ENCODE peak calls at places on chromosomes 16 and 17, in five cellular contexts. Z, K, X, U and L are unnamed samples.
A peak's percentile ranks its signal among the peaks of the same experiment; 100 is the strongest.

GRCh38 chr16:56732832-56733231 is 2.9 kb downstream of the NUP93 start:
- DNase-seq in Z (no peak), K (no peak), X (no peak), U (no peak), L (no peak)

GRCh38 chr17:46266656-46267544 is 28.0 kb upstream of the LRRC37A start:
- DNase-seq in Z (peak; percentile 87), K (peak; percentile 92), X (peak; percentile 86), U (peak; percentile 66), L (peak; percentile 80)

GRCh38 chr17:31484821-31485220 is 93.3 kb downstream of the RAB11FIP4 start:
- DNase-seq in Z (no peak), K (no peak), X (no peak), U (no peak), L (no peak)

GRCh38 chr16:73154063-73154870 is 106.3 kb upstream of the ZFHX3 start:
- DNase-seq in Z (no peak), K (no peak), X (peak; percentile 61), U (no peak), L (no peak)

GRCh38 chr17:19361326-19361725 is 1.2 kb downstream of the B9D1 start:
- DNase-seq in Z (peak; percentile 10), K (no peak), X (no peak), U (no peak), L (no peak)

GRCh38 chr17:38746004-38746892 is 1.9 kb downstream of the PCGF2 start:
- DNase-seq in Z (no peak), K (no peak), X (no peak), U (no peak), L (no peak)

GRCh38 chr16:46914556-46915201 is 30.5 kb downstream of the GPT2 start:
- DNase-seq in Z (no peak), K (no peak), X (no peak), U (no peak), L (no peak)

GRCh38 chr17:76544123-76544915 is 4.5 kb downstream of the PRCD start:
- DNase-seq in Z (no peak), K (no peak), X (peak; percentile 88), U (no peak), L (no peak)

GRCh38 chr17:19237389-19238166 is 412 bp downstream of the EPN2 start:
- DNase-seq in Z (peak; percentile 50), K (peak; percentile 50), X (peak; percentile 46), U (no peak), L (peak; percentile 61)

GRCh38 chr17:10121971-10122707 is 76.3 kb downstream of the GAS7 start:
- DNase-seq in Z (no peak), K (no peak), X (no peak), U (no peak), L (no peak)

GRCh38 chr17:1511290-1511689 is 5.1 kb downstream of the INPP5K start:
- DNase-seq in Z (peak; percentile 32), K (no peak), X (peak; percentile 56), U (no peak), L (no peak)

GRCh38 chr16:85563515-85564276 is 49.4 kb upstream of the GSE1 start:
- DNase-seq in Z (peak; percentile 87), K (peak; percentile 66), X (peak; percentile 82), U (no peak), L (peak; percentile 53)

GRCh38 chr17:63419949-63420867 is 25.9 kb downstream of the CYB561 start:
- DNase-seq in Z (no peak), K (no peak), X (no peak), U (no peak), L (no peak)

GRCh38 chr17:50426814-50427787 is 1.1 kb downstream of the ACSF2 start:
- DNase-seq in Z (peak; percentile 54), K (peak; percentile 31), X (no peak), U (peak; percentile 69), L (peak; percentile 19)

GRCh38 chr17:41382396-41382795 is 290 bp upstream of the KRT34 start:
- DNase-seq in Z (no peak), K (no peak), X (no peak), U (no peak), L (no peak)

GRCh38 chr16:71927383-71927782 is 32.1 kb downstream of the IST1 start:
- DNase-seq in Z (peak; percentile 81), K (peak; percentile 27), X (peak; percentile 85), U (peak; percentile 42), L (peak; percentile 52)

GRCh38 chr16:57536306-57537193 is at the start of gene CCDC102A:
- DNase-seq in Z (no peak), K (peak; percentile 55), X (peak; percentile 38), U (no peak), L (peak; percentile 49)

GRCh38 chr17:50443492-50444051 is 17.6 kb downstream of the ACSF2 start:
- DNase-seq in Z (peak; percentile 57), K (no peak), X (no peak), U (no peak), L (no peak)

GRCh38 chr16:57390635-57391307 is 13.8 kb upstream of the CCL17 start:
- DNase-seq in Z (no peak), K (no peak), X (no peak), U (no peak), L (no peak)

GRCh38 chr17:20156196-20157077 is 147.3 kb downstream of the SPECC1 start:
- DNase-seq in Z (peak; percentile 61), K (peak; percentile 61), X (no peak), U (peak; percentile 38), L (peak; percentile 18)

GRCh38 chr16:87847467-87847784 is 21.9 kb downstream of the SLC7A5 start:
- DNase-seq in Z (no peak), K (no peak), X (no peak), U (no peak), L (no peak)

GRCh38 chr17:72090108-72090507 is 30.7 kb upstream of the SOX9 start:
- DNase-seq in Z (no peak), K (no peak), X (no peak), U (no peak), L (no peak)

GRCh38 chr16:22653876-22654275 is 143.2 kb downstream of the NPIPB5 start:
- DNase-seq in Z (no peak), K (no peak), X (no peak), U (no peak), L (no peak)

GRCh38 chr17:50763716-50764450 is 3.4 kb downstream of the ANKRD40CL start:
- DNase-seq in Z (peak; percentile 62), K (peak; percentile 26), X (no peak), U (no peak), L (no peak)

GRCh38 chr17:73139296-73139695 is 25.5 kb upstream of the SSTR2 start:
- DNase-seq in Z (no peak), K (no peak), X (no peak), U (no peak), L (no peak)

GRCh38 chr17:52297230-52298010 is 138.9 kb upstream of the CA10 start:
- DNase-seq in Z (no peak), K (no peak), X (no peak), U (no peak), L (no peak)

GRCh38 chr17:80105762-80106161 is 4.4 kb downstream of the GAA start:
- DNase-seq in Z (peak; percentile 37), K (no peak), X (no peak), U (no peak), L (no peak)

GRCh38 chr16:57262841-57263584 is 18.0 kb downstream of the ARL2BP start:
- DNase-seq in Z (no peak), K (peak; percentile 63), X (no peak), U (no peak), L (no peak)

GRCh38 chr16:29808219-29808900 is 2.0 kb downstream of the MAZ start:
- DNase-seq in Z (no peak), K (no peak), X (no peak), U (no peak), L (peak; percentile 31)

GRCh38 chr17:44396946-44397345 is 7.5 kb upstream of the ITGA2B start:
- DNase-seq in Z (no peak), K (no peak), X (no peak), U (no peak), L (no peak)

DNA sequence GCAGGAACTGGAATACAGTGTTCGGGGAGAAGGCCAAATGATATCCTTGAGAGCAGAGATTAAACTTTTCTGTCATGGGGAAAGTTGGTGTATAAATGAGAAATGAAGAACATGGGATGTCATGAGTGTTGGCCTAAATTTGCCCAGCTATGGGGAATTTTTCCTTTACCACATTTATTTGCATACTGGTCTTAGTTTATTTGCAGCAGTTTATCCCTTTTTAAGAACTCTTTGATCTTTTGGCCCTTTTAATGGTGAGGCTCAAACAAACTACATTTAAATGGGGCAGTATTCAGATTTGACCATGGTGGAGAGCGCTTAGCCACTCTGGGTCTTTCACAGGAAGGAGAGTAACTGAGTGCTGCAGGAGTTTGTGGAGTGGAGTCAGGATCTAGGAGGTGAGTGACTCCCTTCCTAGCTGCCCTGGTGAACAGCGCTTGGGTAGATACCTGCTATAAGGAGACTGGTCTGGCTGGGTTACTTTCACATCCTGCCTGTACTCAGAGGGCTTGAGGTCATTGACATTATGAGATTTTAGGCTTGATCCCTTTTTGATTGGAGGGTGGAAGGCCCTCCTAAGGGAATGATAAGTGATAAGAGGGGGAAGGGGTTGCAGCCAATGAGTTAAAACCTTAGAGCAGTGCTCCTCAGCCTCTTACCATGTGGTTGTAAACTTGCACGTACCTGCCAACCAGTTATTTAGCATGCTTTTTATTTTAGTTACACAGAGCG is 10.7 kb downstream of the PYCARD start:
- DNase-seq in Z (no peak), K (no peak), X (no peak), U (no peak), L (no peak)
- H3K36me3 ChIP-seq in Z (no peaks in the 10 kb centered on the region), K (peaks cover 66% of the 10 kb centered on the region), X (peaks cover 61% of the 10 kb centered on the region), U (peaks cover 88% of the 10 kb centered on the region), L (no peaks in the 10 kb centered on the region)

GRCh38 chr16:80552277-80552676 is 11.5 kb downstream of the DYNLRB2 start:
- DNase-seq in Z (no peak), K (no peak), X (no peak), U (no peak), L (no peak)
- TF ChIP-seq POLR2A in Z (no peak), K (no peak), X (no peak), U (no peak), L (no peak)

GRCh38 chr17:66275651-66276050 is 26.8 kb upstream of the PRKCA start:
- DNase-seq in Z (no peak), K (peak; percentile 9), X (no peak), U (peak; percentile 97), L (no peak)
- TF ChIP-seq CTCF in Z (no peak), K (no peak), X (no peak), U (peak; percentile 21), L (no peak)

GRCh38 chr16:67035364-67035763 is 6.4 kb downstream of the CBFB start:
- DNase-seq in Z (no peak), K (no peak), X (no peak), U (no peak), L (no peak)
- H3K36me3 ChIP-seq in Z (no peaks in the 10 kb centered on the region), K (no peaks in the 10 kb centered on the region), X (no peaks in the 10 kb centered on the region), U (peaks cover 21% of the 10 kb centered on the region), L (no peaks in the 10 kb centered on the region)

DNA sequence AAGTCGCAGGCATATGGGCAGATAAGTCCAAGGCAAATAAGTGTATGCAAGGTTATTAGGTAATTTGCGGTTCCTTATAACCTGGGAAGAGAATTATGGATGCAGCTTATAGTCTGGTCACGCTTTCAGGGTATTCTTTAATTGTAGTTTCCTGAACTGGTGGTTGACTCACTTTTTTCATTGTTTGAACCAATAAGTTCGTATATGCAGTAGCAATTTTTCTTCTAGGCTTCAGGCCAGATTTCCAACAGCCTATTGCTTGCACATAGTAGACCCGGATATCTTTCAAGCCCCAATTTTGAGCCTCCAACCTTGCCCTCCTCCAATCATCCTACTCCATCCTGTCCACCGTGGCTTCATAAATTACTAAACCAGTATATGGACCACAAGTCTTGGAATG is 12.8 kb downstream of the CEP95 start:
- DNase-seq in Z (no peak), K (no peak), X (no peak), U (no peak), L (no peak)
- TF ChIP-seq POLR2A in Z (no peak), K (no peak), X (no peak), U (no peak), L (no peak)

GRCh38 chr17:14048169-14048568 is 21.1 kb upstream of the COX10 start:
- DNase-seq in Z (no peak), K (no peak), X (no peak), U (no peak), L (no peak)
- TF ChIP-seq CTCF in Z (peak; percentile 34), K (no peak), X (no peak), U (no peak), L (no peak)

GRCh38 chr17:42670925-42671657 is 5.7 kb downstream of the PLEKHH3 start:
- DNase-seq in Z (no peak), K (no peak), X (peak; percentile 21), U (no peak), L (peak; percentile 20)
- H3K36me3 ChIP-seq in Z (no peaks in the 10 kb centered on the region), K (peaks cover 16% of the 10 kb centered on the region), X (no peaks in the 10 kb centered on the region), U (peaks cover 21% of the 10 kb centered on the region), L (no peaks in the 10 kb centered on the region)